ENCODE peak calls at places on chromosome 1, in six cellular contexts. One of them, this sample, is unnamed.

GRCh38 chr1:63878914-63879313 is 105.1 kb downstream of the ROR1 start:
- DNase-seq in mesothelial cell of epicardium: no peak
- DNase-seq in MCF 10A: no peak
- DNase-seq in body of pancreas: no peak
- DNase-seq in CD4-positive, alpha-beta T cell: no peak
- DNase-seq in BJ: no peak
- DNase-seq in this sample: no peak

GRCh38 chr1:12438349-12438924 is 179.6 kb downstream of the DHRS3 start:
- DNase-seq in CD4-positive, alpha-beta T cell: peak
- DNase-seq in mesothelial cell of epicardium: no peak
- DNase-seq in BJ: no peak
- DNase-seq in MCF 10A: peak
- DNase-seq in body of pancreas: no peak
- DNase-seq in this sample: peak

GRCh38 chr1:23209765-23210164 is 7.5 kb downstream of the HTR1D start:
- DNase-seq in mesothelial cell of epicardium: no peak
- DNase-seq in BJ: no peak
- DNase-seq in MCF 10A: no peak
- DNase-seq in CD4-positive, alpha-beta T cell: no peak
- DNase-seq in body of pancreas: no peak
- DNase-seq in this sample: no peak

GRCh38 chr1:110348050-110348449 is 8.9 kb downstream of the RBM15 start:
- DNase-seq in body of pancreas: no peak
- DNase-seq in BJ: no peak
- DNase-seq in MCF 10A: no peak
- DNase-seq in mesothelial cell of epicardium: no peak
- DNase-seq in CD4-positive, alpha-beta T cell: no peak
- DNase-seq in this sample: no peak

GRCh38 chr1:178031856-178032320 is 62.0 kb upstream of the RASAL2 start:
- DNase-seq in body of pancreas: peak
- DNase-seq in MCF 10A: peak
- DNase-seq in CD4-positive, alpha-beta T cell: no peak
- DNase-seq in mesothelial cell of epicardium: peak
- DNase-seq in BJ: peak
- DNase-seq in this sample: peak

GRCh38 chr1:38991638-38992449 is 768 bp downstream of the AKIRIN1 start:
- DNase-seq in body of pancreas: peak
- DNase-seq in CD4-positive, alpha-beta T cell: no peak
- DNase-seq in MCF 10A: peak
- DNase-seq in BJ: no peak
- DNase-seq in mesothelial cell of epicardium: peak
- DNase-seq in this sample: peak

GRCh38 chr1:166952002-166952746 is 23.2 kb downstream of the ILDR2 start:
- DNase-seq in MCF 10A: peak
- DNase-seq in BJ: no peak
- DNase-seq in CD4-positive, alpha-beta T cell: no peak
- DNase-seq in mesothelial cell of epicardium: no peak
- DNase-seq in body of pancreas: no peak
- DNase-seq in this sample: no peak

GRCh38 chr1:23590058-23590783 is 30.9 kb upstream of the ID3 start:
- DNase-seq in BJ: no peak
- DNase-seq in body of pancreas: no peak
- DNase-seq in CD4-positive, alpha-beta T cell: no peak
- DNase-seq in mesothelial cell of epicardium: no peak
- DNase-seq in MCF 10A: no peak
- DNase-seq in this sample: peak

GRCh38 chr1:54253480-54253879 is 53.5 kb downstream of the MRPL37 start:
- DNase-seq in MCF 10A: peak
- DNase-seq in mesothelial cell of epicardium: no peak
- DNase-seq in BJ: peak
- DNase-seq in body of pancreas: no peak
- DNase-seq in CD4-positive, alpha-beta T cell: no peak
- DNase-seq in this sample: no peak

GRCh38 chr1:178536329-178536728 is 23.4 kb downstream of the TEX35 start:
- DNase-seq in BJ: no peak
- DNase-seq in body of pancreas: no peak
- DNase-seq in CD4-positive, alpha-beta T cell: no peak
- DNase-seq in MCF 10A: no peak
- DNase-seq in mesothelial cell of epicardium: no peak
- DNase-seq in this sample: no peak

GRCh38 chr1:116764466-116764896 is 10.3 kb downstream of the CD2 start:
- DNase-seq in MCF 10A: no peak
- DNase-seq in BJ: no peak
- DNase-seq in CD4-positive, alpha-beta T cell: no peak
- DNase-seq in body of pancreas: no peak
- DNase-seq in mesothelial cell of epicardium: no peak
- DNase-seq in this sample: peak
- TF ChIP-seq CTCF in MCF 10A: no peak
- TF ChIP-seq CTCF in BJ: no peak
- TF ChIP-seq CTCF in CD4-positive, alpha-beta T cell: no peak
- TF ChIP-seq CTCF in body of pancreas: no peak
- TF ChIP-seq CTCF in mesothelial cell of epicardium: no peak
- TF ChIP-seq CTCF in this sample: no peak

DNA sequence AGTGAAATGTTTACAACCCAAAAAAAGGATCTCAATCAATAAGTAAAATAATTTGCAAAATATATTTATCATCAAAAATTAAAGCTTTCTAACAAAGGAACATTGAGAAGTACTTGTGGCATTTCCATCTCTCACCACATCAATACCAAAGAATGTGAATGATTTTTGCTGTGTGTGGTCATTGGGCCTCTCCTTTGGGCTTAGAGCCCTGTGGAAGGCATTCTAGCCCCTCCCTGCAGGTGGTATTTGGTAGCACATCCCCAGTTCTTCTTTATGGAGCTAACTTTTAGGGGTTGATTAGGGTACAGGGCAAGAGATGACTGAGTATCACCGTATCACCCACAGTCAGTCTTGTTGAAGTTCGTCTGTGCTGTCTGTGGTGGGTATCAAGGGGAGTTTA is 294.1 kb upstream of the SGIP1 start:
- DNase-seq in BJ: no peak
- DNase-seq in CD4-positive, alpha-beta T cell: no peak
- DNase-seq in body of pancreas: no peak
- DNase-seq in mesothelial cell of epicardium: no peak
- DNase-seq in MCF 10A: no peak
- DNase-seq in this sample: no peak
- TF ChIP-seq CTCF in BJ: no peak
- TF ChIP-seq CTCF in CD4-positive, alpha-beta T cell: no peak
- TF ChIP-seq CTCF in body of pancreas: no peak
- TF ChIP-seq CTCF in mesothelial cell of epicardium: no peak
- TF ChIP-seq CTCF in MCF 10A: no peak
- TF ChIP-seq CTCF in this sample: peak

DNA sequence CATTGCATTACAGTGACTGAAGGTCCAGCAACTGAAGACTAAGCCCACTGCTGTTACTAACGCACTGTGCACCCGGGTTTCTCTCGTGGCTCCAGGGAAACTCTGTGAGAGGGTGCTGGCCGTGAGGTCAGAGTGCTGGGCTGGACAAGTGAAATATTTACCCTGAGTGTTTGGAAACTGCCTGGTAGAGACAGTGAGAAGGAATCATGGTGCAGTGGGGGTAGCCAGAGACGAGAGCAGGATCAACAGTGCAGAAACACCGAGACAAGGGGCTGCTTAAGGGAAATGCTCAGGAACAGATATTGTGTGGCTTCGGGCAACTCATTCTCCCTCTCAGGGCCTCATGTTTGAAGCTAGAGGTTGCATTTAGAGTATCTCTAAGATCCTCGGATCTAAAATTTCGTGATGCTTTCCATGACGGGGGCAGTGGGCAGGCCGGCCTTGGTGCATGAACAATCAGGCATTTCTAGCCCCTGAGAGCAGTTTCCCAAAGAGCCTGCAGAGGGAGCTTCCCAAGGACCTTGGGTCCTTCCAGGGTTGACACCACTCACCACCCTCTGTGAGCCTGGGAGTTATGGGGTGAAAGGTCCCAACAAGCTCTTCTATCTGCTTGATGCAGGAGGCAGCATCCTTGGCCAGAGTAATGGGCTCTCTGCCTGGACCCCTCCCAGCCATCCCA is 9.7 kb downstream of the CD2 start:
- DNase-seq in BJ: no peak
- DNase-seq in MCF 10A: peak
- DNase-seq in mesothelial cell of epicardium: no peak
- DNase-seq in CD4-positive, alpha-beta T cell: no peak
- DNase-seq in body of pancreas: peak
- DNase-seq in this sample: peak
- TF ChIP-seq CTCF in BJ: peak
- TF ChIP-seq CTCF in MCF 10A: peak
- TF ChIP-seq CTCF in mesothelial cell of epicardium: no peak
- TF ChIP-seq CTCF in CD4-positive, alpha-beta T cell: peak
- TF ChIP-seq CTCF in body of pancreas: peak
- TF ChIP-seq CTCF in this sample: peak

GRCh38 chr1:20702416-20702815 is 15.4 kb downstream of the KIF17 start:
- DNase-seq in mesothelial cell of epicardium: no peak
- DNase-seq in BJ: no peak
- DNase-seq in body of pancreas: no peak
- DNase-seq in CD4-positive, alpha-beta T cell: no peak
- DNase-seq in MCF 10A: peak
- DNase-seq in this sample: no peak
- TF ChIP-seq CTCF in mesothelial cell of epicardium: peak
- TF ChIP-seq CTCF in BJ: peak
- TF ChIP-seq CTCF in body of pancreas: no peak
- TF ChIP-seq CTCF in CD4-positive, alpha-beta T cell: no peak
- TF ChIP-seq CTCF in MCF 10A: peak
- TF ChIP-seq CTCF in this sample: no peak

DNA sequence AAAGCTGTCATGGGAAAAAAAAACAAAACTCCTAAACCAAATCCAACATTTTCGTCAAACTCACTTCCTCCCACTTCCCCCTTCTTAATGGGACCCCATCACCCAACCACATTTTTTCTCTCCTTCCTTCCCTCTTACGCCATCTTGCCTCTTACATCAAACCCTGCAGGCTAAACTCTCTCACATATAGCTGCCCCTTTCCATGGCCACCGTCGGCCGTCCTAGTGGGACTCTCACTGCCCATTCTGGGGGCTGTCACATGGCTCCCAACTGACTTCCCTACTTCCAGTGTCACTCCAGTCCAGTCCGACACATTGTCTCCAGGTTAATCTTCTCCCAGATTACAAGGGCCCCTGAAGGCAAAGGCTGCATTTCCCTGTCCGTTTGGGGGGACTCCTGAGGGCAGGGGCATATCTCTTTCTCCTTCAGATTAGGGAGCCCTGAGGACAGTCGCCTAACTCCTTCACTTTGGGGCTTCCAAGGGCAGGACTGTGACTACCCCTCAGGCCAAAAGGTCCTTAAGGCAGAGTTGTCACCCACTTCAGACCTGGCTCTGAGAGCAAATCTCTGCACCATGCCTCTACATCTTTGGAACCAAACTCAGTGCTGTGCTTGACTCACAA is 658 bp downstream of the UBXN11 start:
- DNase-seq in mesothelial cell of epicardium: no peak
- DNase-seq in BJ: no peak
- DNase-seq in MCF 10A: no peak
- DNase-seq in CD4-positive, alpha-beta T cell: no peak
- DNase-seq in body of pancreas: no peak
- DNase-seq in this sample: no peak
- TF ChIP-seq CTCF in mesothelial cell of epicardium: no peak
- TF ChIP-seq CTCF in BJ: no peak
- TF ChIP-seq CTCF in MCF 10A: no peak
- TF ChIP-seq CTCF in CD4-positive, alpha-beta T cell: no peak
- TF ChIP-seq CTCF in body of pancreas: no peak
- TF ChIP-seq CTCF in this sample: no peak

GRCh38 chr1:77415585-77415984 is 133.8 kb downstream of the AK5 start:
- DNase-seq in CD4-positive, alpha-beta T cell: no peak
- DNase-seq in BJ: no peak
- DNase-seq in body of pancreas: no peak
- DNase-seq in MCF 10A: no peak
- DNase-seq in mesothelial cell of epicardium: no peak
- DNase-seq in this sample: no peak

GRCh38 chr1:77413541-77414335 is 131.9 kb downstream of the AK5 start:
- DNase-seq in mesothelial cell of epicardium: no peak
- DNase-seq in BJ: no peak
- DNase-seq in MCF 10A: no peak
- DNase-seq in CD4-positive, alpha-beta T cell: no peak
- DNase-seq in body of pancreas: no peak
- DNase-seq in this sample: no peak

GRCh38 chr1:77412794-77413530 is 131.1 kb downstream of the AK5 start:
- DNase-seq in mesothelial cell of epicardium: no peak
- DNase-seq in body of pancreas: no peak
- DNase-seq in BJ: no peak
- DNase-seq in CD4-positive, alpha-beta T cell: no peak
- DNase-seq in MCF 10A: no peak
- DNase-seq in this sample: no peak

GRCh38 chr1:77412069-77412793 is 130.4 kb downstream of the AK5 start:
- DNase-seq in mesothelial cell of epicardium: no peak
- DNase-seq in CD4-positive, alpha-beta T cell: no peak
- DNase-seq in BJ: peak
- DNase-seq in MCF 10A: peak
- DNase-seq in body of pancreas: no peak
- DNase-seq in this sample: no peak

GRCh38 chr1:77416692-77417450 is 135.1 kb downstream of the AK5 start:
- DNase-seq in MCF 10A: peak
- DNase-seq in CD4-positive, alpha-beta T cell: no peak
- DNase-seq in mesothelial cell of epicardium: no peak
- DNase-seq in body of pancreas: no peak
- DNase-seq in BJ: no peak
- DNase-seq in this sample: no peak
- TF ChIP-seq CTCF in MCF 10A: peak
- TF ChIP-seq CTCF in CD4-positive, alpha-beta T cell: no peak
- TF ChIP-seq CTCF in mesothelial cell of epicardium: peak
- TF ChIP-seq CTCF in body of pancreas: no peak
- TF ChIP-seq CTCF in BJ: peak
- TF ChIP-seq CTCF in this sample: no peak